ENCODE peak calls at places on chromosome 1, in five cellular contexts. One of them, this sample, is unnamed. For H3K4me1, the result is how much of the 10 kb centered on the place peaks cover.

GRCh38 chr1:19156676-19157075 is 53.4 kb downstream of the UBR4 start:
- DNase-seq in upper lobe of right lung: no peak
- DNase-seq in gastrocnemius medialis: no peak
- DNase-seq in heart left ventricle: peak
- DNase-seq in PC-9: peak
- DNase-seq in this sample: no peak

GRCh38 chr1:67044631-67045270 is 9.2 kb downstream of the SLC35D1 start:
- DNase-seq in heart left ventricle: no peak
- DNase-seq in PC-9: no peak
- DNase-seq in upper lobe of right lung: no peak
- DNase-seq in gastrocnemius medialis: no peak
- DNase-seq in this sample: no peak

GRCh38 chr1:45191418-45191783 is 15.0 kb downstream of the ZSWIM5 start:
- DNase-seq in PC-9: no peak
- DNase-seq in upper lobe of right lung: no peak
- DNase-seq in heart left ventricle: no peak
- DNase-seq in gastrocnemius medialis: no peak
- DNase-seq in this sample: no peak

GRCh38 chr1:39047374-39048229 is 21.5 kb downstream of the NDUFS5 start:
- DNase-seq in PC-9: peak
- DNase-seq in upper lobe of right lung: no peak
- DNase-seq in heart left ventricle: no peak
- DNase-seq in gastrocnemius medialis: peak
- DNase-seq in this sample: no peak

GRCh38 chr1:30058966-30059365 is 664.4 kb downstream of the MATN1 start:
- DNase-seq in PC-9: peak
- DNase-seq in upper lobe of right lung: no peak
- DNase-seq in gastrocnemius medialis: no peak
- DNase-seq in heart left ventricle: no peak
- DNase-seq in this sample: no peak

GRCh38 chr1:248730507-248731335 is 24.8 kb downstream of the LYPD8 start:
- DNase-seq in gastrocnemius medialis: no peak
- DNase-seq in upper lobe of right lung: no peak
- DNase-seq in heart left ventricle: no peak
- DNase-seq in PC-9: peak
- DNase-seq in this sample: no peak

GRCh38 chr1:245177071-245177900 is 22.5 kb downstream of the KIF26B start:
- DNase-seq in PC-9: peak
- DNase-seq in upper lobe of right lung: no peak
- DNase-seq in gastrocnemius medialis: no peak
- DNase-seq in heart left ventricle: no peak
- DNase-seq in this sample: no peak

GRCh38 chr1:215710340-215710971 is 143.4 kb downstream of the KCTD3 start:
- DNase-seq in heart left ventricle: no peak
- DNase-seq in upper lobe of right lung: no peak
- DNase-seq in PC-9: no peak
- DNase-seq in gastrocnemius medialis: no peak
- DNase-seq in this sample: no peak

GRCh38 chr1:235649722-235650163 is at the start of gene GNG4:
- DNase-seq in gastrocnemius medialis: no peak
- DNase-seq in heart left ventricle: no peak
- DNase-seq in PC-9: peak
- DNase-seq in upper lobe of right lung: no peak
- DNase-seq in this sample: peak

GRCh38 chr1:86335906-86336305 is 60.2 kb downstream of the ODF2L start:
- DNase-seq in gastrocnemius medialis: no peak
- DNase-seq in heart left ventricle: no peak
- DNase-seq in upper lobe of right lung: no peak
- DNase-seq in PC-9: no peak
- DNase-seq in this sample: no peak

GRCh38 chr1:41622859-41623732 is 138.6 kb upstream of the EDN2 start:
- DNase-seq in gastrocnemius medialis: no peak
- DNase-seq in heart left ventricle: no peak
- DNase-seq in PC-9: no peak
- DNase-seq in upper lobe of right lung: no peak
- DNase-seq in this sample: no peak

GRCh38 chr1:154609398-154610380 is 1.7 kb upstream of the ADAR start:
- DNase-seq in upper lobe of right lung: no peak
- DNase-seq in PC-9: no peak
- DNase-seq in heart left ventricle: no peak
- DNase-seq in gastrocnemius medialis: no peak
- DNase-seq in this sample: no peak

GRCh38 chr1:150151291-150152181 is 1.8 kb downstream of the PLEKHO1 start:
- DNase-seq in heart left ventricle: peak
- DNase-seq in PC-9: no peak
- DNase-seq in upper lobe of right lung: no peak
- DNase-seq in gastrocnemius medialis: no peak
- DNase-seq in this sample: no peak

GRCh38 chr1:236455242-236455641 is 61.2 kb downstream of the EDARADD start:
- DNase-seq in gastrocnemius medialis: no peak
- DNase-seq in PC-9: no peak
- DNase-seq in upper lobe of right lung: no peak
- DNase-seq in heart left ventricle: no peak
- DNase-seq in this sample: peak

GRCh38 chr1:19032701-19033515 is 76.4 kb upstream of the IFFO2 start:
- DNase-seq in gastrocnemius medialis: no peak
- DNase-seq in upper lobe of right lung: peak
- DNase-seq in heart left ventricle: no peak
- DNase-seq in PC-9: no peak
- DNase-seq in this sample: no peak

GRCh38 chr1:245475116-245475515 is 320.3 kb downstream of the KIF26B start:
- DNase-seq in PC-9: no peak
- DNase-seq in gastrocnemius medialis: no peak
- DNase-seq in upper lobe of right lung: no peak
- DNase-seq in heart left ventricle: no peak
- DNase-seq in this sample: no peak

GRCh38 chr1:8813991-8814390 is 3.4 kb downstream of the RERE start:
- DNase-seq in gastrocnemius medialis: no peak
- DNase-seq in heart left ventricle: no peak
- DNase-seq in upper lobe of right lung: no peak
- DNase-seq in PC-9: no peak
- DNase-seq in this sample: no peak

GRCh38 chr1:34688358-34688757 is 66.5 kb upstream of the GJB5 start:
- DNase-seq in heart left ventricle: no peak
- DNase-seq in PC-9: no peak
- DNase-seq in gastrocnemius medialis: no peak
- DNase-seq in upper lobe of right lung: no peak
- DNase-seq in this sample: no peak

GRCh38 chr1:22132517-22133235 is 10.2 kb downstream of the WNT4 start:
- DNase-seq in upper lobe of right lung: no peak
- DNase-seq in gastrocnemius medialis: peak
- DNase-seq in heart left ventricle: no peak
- DNase-seq in PC-9: peak
- DNase-seq in this sample: no peak

GRCh38 chr1:25543425-25544242 is at the start of gene LDLRAP1:
- DNase-seq in PC-9: peak
- DNase-seq in gastrocnemius medialis: peak
- DNase-seq in heart left ventricle: peak
- DNase-seq in upper lobe of right lung: peak
- DNase-seq in this sample: peak

GRCh38 chr1:161502641-161503393 is 2.4 kb upstream of the FCGR2A start:
- DNase-seq in PC-9: no peak
- DNase-seq in upper lobe of right lung: no peak
- DNase-seq in heart left ventricle: no peak
- DNase-seq in gastrocnemius medialis: no peak
- DNase-seq in this sample: no peak

GRCh38 chr1:218739426-218739825 is 394.3 kb downstream of the TGFB2 start:
- DNase-seq in gastrocnemius medialis: peak
- DNase-seq in upper lobe of right lung: no peak
- DNase-seq in heart left ventricle: peak
- DNase-seq in PC-9: no peak
- DNase-seq in this sample: no peak

GRCh38 chr1:75423616-75424015 is 187.3 kb downstream of the SLC44A5 start:
- DNase-seq in heart left ventricle: no peak
- DNase-seq in PC-9: no peak
- DNase-seq in upper lobe of right lung: no peak
- DNase-seq in gastrocnemius medialis: no peak
- DNase-seq in this sample: no peak

GRCh38 chr1:234772345-234773147 is 162.6 kb upstream of the IRF2BP2 start:
- DNase-seq in upper lobe of right lung: peak
- DNase-seq in gastrocnemius medialis: peak
- DNase-seq in PC-9: peak
- DNase-seq in heart left ventricle: peak
- DNase-seq in this sample: peak

GRCh38 chr1:109980324-109981127 is 4.0 kb upstream of the AHCYL1 start:
- DNase-seq in PC-9: peak
- DNase-seq in upper lobe of right lung: peak
- DNase-seq in heart left ventricle: no peak
- DNase-seq in gastrocnemius medialis: no peak
- DNase-seq in this sample: no peak

GRCh38 chr1:201229771-201230635 is 39.4 kb downstream of the IGFN1 start:
- DNase-seq in gastrocnemius medialis: no peak
- DNase-seq in PC-9: peak
- DNase-seq in upper lobe of right lung: no peak
- DNase-seq in heart left ventricle: no peak
- DNase-seq in this sample: no peak

GRCh38 chr1:204377800-204378608 is 18.3 kb upstream of the PLEKHA6 start:
- DNase-seq in heart left ventricle: no peak
- DNase-seq in upper lobe of right lung: peak
- DNase-seq in gastrocnemius medialis: peak
- DNase-seq in PC-9: peak
- DNase-seq in this sample: peak

GRCh38 chr1:34409689-34410229 is 233.1 kb downstream of the C1orf94 start:
- DNase-seq in upper lobe of right lung: no peak
- DNase-seq in gastrocnemius medialis: no peak
- DNase-seq in heart left ventricle: no peak
- DNase-seq in PC-9: no peak
- DNase-seq in this sample: no peak

GRCh38 chr1:77282187-77282865 is 507 bp downstream of the AK5 start:
- DNase-seq in PC-9: peak
- DNase-seq in heart left ventricle: no peak
- DNase-seq in gastrocnemius medialis: no peak
- DNase-seq in upper lobe of right lung: peak
- DNase-seq in this sample: no peak

GRCh38 chr1:179166663-179167417 is 62.6 kb downstream of the ABL2 start:
- DNase-seq in gastrocnemius medialis: no peak
- DNase-seq in PC-9: no peak
- DNase-seq in heart left ventricle: no peak
- DNase-seq in upper lobe of right lung: no peak
- DNase-seq in this sample: no peak

GRCh38 chr1:212186427-212187207 is 98.6 kb upstream of the PPP2R5A start:
- DNase-seq in heart left ventricle: no peak
- DNase-seq in upper lobe of right lung: no peak
- DNase-seq in PC-9: no peak
- DNase-seq in gastrocnemius medialis: no peak
- DNase-seq in this sample: no peak

GRCh38 chr1:20343149-20343936 is 52.7 kb downstream of the VWA5B1 start:
- DNase-seq in heart left ventricle: no peak
- DNase-seq in PC-9: peak
- DNase-seq in upper lobe of right lung: no peak
- DNase-seq in gastrocnemius medialis: no peak
- DNase-seq in this sample: no peak

GRCh38 chr1:154862927-154863701 is 7.0 kb downstream of the KCNN3 start:
- DNase-seq in PC-9: no peak
- DNase-seq in heart left ventricle: no peak
- DNase-seq in gastrocnemius medialis: no peak
- DNase-seq in upper lobe of right lung: no peak
- DNase-seq in this sample: no peak

GRCh38 chr1:244391761-244392160 is 59.9 kb downstream of the ADSS2 start:
- DNase-seq in PC-9: peak
- DNase-seq in upper lobe of right lung: no peak
- DNase-seq in gastrocnemius medialis: no peak
- DNase-seq in heart left ventricle: no peak
- DNase-seq in this sample: no peak

GRCh38 chr1:228213917-228214808 is 6.3 kb downstream of the OBSCN start:
- DNase-seq in upper lobe of right lung: peak
- DNase-seq in gastrocnemius medialis: no peak
- DNase-seq in heart left ventricle: no peak
- DNase-seq in PC-9: no peak
- DNase-seq in this sample: no peak
- H3K27ac ChIP-seq in upper lobe of right lung: no peak
- H3K27ac ChIP-seq in gastrocnemius medialis: peak
- H3K27ac ChIP-seq in heart left ventricle: peak
- H3K27ac ChIP-seq in PC-9: no peak
- H3K27ac ChIP-seq in this sample: peak

DNA sequence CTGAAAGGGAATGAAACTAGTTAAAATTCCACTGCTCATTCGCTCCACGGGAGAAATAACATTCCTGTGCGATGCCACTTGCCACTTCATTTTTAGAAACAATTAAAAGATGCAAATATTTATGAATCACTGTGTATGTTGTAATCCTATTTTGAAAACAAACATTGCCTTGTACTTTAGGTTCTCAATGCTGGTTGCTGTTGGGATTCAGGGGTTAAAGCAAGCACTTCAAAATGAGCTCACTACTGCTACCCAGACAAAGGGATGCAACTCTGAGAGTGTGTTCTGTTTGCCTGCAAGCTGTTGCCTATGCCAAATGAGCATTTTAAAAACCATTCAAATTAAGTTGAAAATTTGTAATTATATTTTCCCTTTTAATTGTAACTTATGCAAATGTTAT is 87.5 kb downstream of the RWDD3 start:
- DNase-seq in PC-9: no peak
- DNase-seq in upper lobe of right lung: no peak
- DNase-seq in gastrocnemius medialis: no peak
- DNase-seq in heart left ventricle: no peak
- DNase-seq in this sample: no peak
- H3K4me1 ChIP-seq in PC-9: under half
- H3K4me1 ChIP-seq in upper lobe of right lung: under half
- H3K4me1 ChIP-seq in gastrocnemius medialis: under half
- H3K4me1 ChIP-seq in heart left ventricle: under half
- H3K4me1 ChIP-seq in this sample: under half

GRCh38 chr1:151995774-151996173 is 2.1 kb upstream of the S100A10 start:
- DNase-seq in upper lobe of right lung: no peak
- DNase-seq in PC-9: no peak
- DNase-seq in heart left ventricle: no peak
- DNase-seq in gastrocnemius medialis: no peak
- DNase-seq in this sample: no peak

GRCh38 chr1:151998611-151999362 is 5.1 kb upstream of the S100A10 start:
- DNase-seq in upper lobe of right lung: no peak
- DNase-seq in heart left ventricle: no peak
- DNase-seq in PC-9: no peak
- DNase-seq in gastrocnemius medialis: no peak
- DNase-seq in this sample: no peak

GRCh38 chr1:151993734-151994496 is at the start of gene S100A10:
- DNase-seq in heart left ventricle: peak
- DNase-seq in gastrocnemius medialis: peak
- DNase-seq in upper lobe of right lung: peak
- DNase-seq in PC-9: peak
- DNase-seq in this sample: peak

GRCh38 chr1:151994956-151995355 is 1.3 kb upstream of the S100A10 start:
- DNase-seq in heart left ventricle: no peak
- DNase-seq in PC-9: no peak
- DNase-seq in gastrocnemius medialis: no peak
- DNase-seq in upper lobe of right lung: no peak
- DNase-seq in this sample: no peak

DNA sequence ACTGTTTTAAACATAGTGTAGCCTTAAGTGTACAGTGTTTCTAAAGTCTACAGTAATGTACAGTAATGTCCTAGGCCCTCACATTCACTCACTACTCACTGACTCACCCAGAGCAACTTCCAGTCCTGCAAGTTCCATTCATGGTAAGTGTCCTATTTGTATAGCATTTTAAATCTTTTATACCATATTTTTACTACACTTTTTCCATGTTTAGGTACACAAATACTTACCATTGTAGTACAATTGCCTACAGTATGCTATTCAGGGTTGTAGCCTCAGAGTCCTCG is 3.6 kb upstream of the S100A10 start:
- DNase-seq in gastrocnemius medialis: no peak
- DNase-seq in heart left ventricle: no peak
- DNase-seq in PC-9: no peak
- DNase-seq in upper lobe of right lung: no peak
- DNase-seq in this sample: no peak
- H3K27ac ChIP-seq in gastrocnemius medialis: no peak
- H3K27ac ChIP-seq in heart left ventricle: no peak
- H3K27ac ChIP-seq in PC-9: peak
- H3K27ac ChIP-seq in upper lobe of right lung: no peak
- H3K27ac ChIP-seq in this sample: no peak

GRCh38 chr1:93703649-93704048 is 22.0 kb upstream of the BCAR3 start:
- DNase-seq in heart left ventricle: no peak
- DNase-seq in PC-9: peak
- DNase-seq in upper lobe of right lung: peak
- DNase-seq in gastrocnemius medialis: no peak
- DNase-seq in this sample: no peak
- H3K4me1 ChIP-seq in heart left ventricle: under half
- H3K4me1 ChIP-seq in PC-9: half or more
- H3K4me1 ChIP-seq in upper lobe of right lung: under half
- H3K4me1 ChIP-seq in gastrocnemius medialis: under half
- H3K4me1 ChIP-seq in this sample: under half

This sample was measured in prostate gland.